ENCODE peak calls at places on chromosomes 5 and 9, in eight cellular contexts. One of them, this sample, is unnamed.

GRCh38 chr9:119556129-119556875 is 187.1 kb upstream of the BRINP1 start:
- DNase-seq in A673: peak
- DNase-seq in cardiac muscle cell: peak
- DNase-seq in stimulated activated naive CD4-positive, alpha-beta T cell: no peak
- DNase-seq in progenitor cell of endocrine pancreas: peak
- DNase-seq in fibroblast of pulmonary artery: peak
- DNase-seq in AG04450: no peak
- DNase-seq in activated CD8-positive, alpha-beta T cell treated with anti-CD3 and anti-CD28 coated beads for 36 hours: peak
- DNase-seq in this sample: peak

GRCh38 chr5:103452666-103453065 is 109.9 kb downstream of the NUDT12 start:
- DNase-seq in progenitor cell of endocrine pancreas: no peak
- DNase-seq in activated CD8-positive, alpha-beta T cell treated with anti-CD3 and anti-CD28 coated beads for 36 hours: no peak
- DNase-seq in A673: no peak
- DNase-seq in stimulated activated naive CD4-positive, alpha-beta T cell: no peak
- DNase-seq in fibroblast of pulmonary artery: peak
- DNase-seq in AG04450: no peak
- DNase-seq in cardiac muscle cell: no peak
- DNase-seq in this sample: no peak

GRCh38 chr9:121885345-121885901 is 207.7 kb downstream of the TTLL11 start:
- DNase-seq in progenitor cell of endocrine pancreas: no peak
- DNase-seq in stimulated activated naive CD4-positive, alpha-beta T cell: no peak
- DNase-seq in cardiac muscle cell: no peak
- DNase-seq in fibroblast of pulmonary artery: no peak
- DNase-seq in AG04450: peak
- DNase-seq in A673: no peak
- DNase-seq in activated CD8-positive, alpha-beta T cell treated with anti-CD3 and anti-CD28 coated beads for 36 hours: peak
- DNase-seq in this sample: peak

GRCh38 chr9:30718483-30718882 is 1666.0 kb upstream of the ACO1 start:
- DNase-seq in cardiac muscle cell: no peak
- DNase-seq in fibroblast of pulmonary artery: no peak
- DNase-seq in progenitor cell of endocrine pancreas: no peak
- DNase-seq in AG04450: no peak
- DNase-seq in stimulated activated naive CD4-positive, alpha-beta T cell: no peak
- DNase-seq in activated CD8-positive, alpha-beta T cell treated with anti-CD3 and anti-CD28 coated beads for 36 hours: no peak
- DNase-seq in A673: no peak
- DNase-seq in this sample: no peak

GRCh38 chr5:22541037-22541436 is 312.1 kb downstream of the CDH12 start:
- DNase-seq in fibroblast of pulmonary artery: no peak
- DNase-seq in A673: peak
- DNase-seq in cardiac muscle cell: no peak
- DNase-seq in stimulated activated naive CD4-positive, alpha-beta T cell: no peak
- DNase-seq in progenitor cell of endocrine pancreas: no peak
- DNase-seq in AG04450: no peak
- DNase-seq in activated CD8-positive, alpha-beta T cell treated with anti-CD3 and anti-CD28 coated beads for 36 hours: no peak
- DNase-seq in this sample: no peak

GRCh38 chr9:96141666-96142065 is 160.3 kb downstream of the HSD17B3 start:
- DNase-seq in progenitor cell of endocrine pancreas: no peak
- DNase-seq in activated CD8-positive, alpha-beta T cell treated with anti-CD3 and anti-CD28 coated beads for 36 hours: no peak
- DNase-seq in fibroblast of pulmonary artery: no peak
- DNase-seq in cardiac muscle cell: no peak
- DNase-seq in stimulated activated naive CD4-positive, alpha-beta T cell: no peak
- DNase-seq in A673: no peak
- DNase-seq in AG04450: no peak
- DNase-seq in this sample: no peak

GRCh38 chr9:132411091-132411508 is 1.1 kb downstream of the CFAP77 start:
- DNase-seq in progenitor cell of endocrine pancreas: peak
- DNase-seq in cardiac muscle cell: peak
- DNase-seq in stimulated activated naive CD4-positive, alpha-beta T cell: peak
- DNase-seq in A673: peak
- DNase-seq in fibroblast of pulmonary artery: peak
- DNase-seq in AG04450: no peak
- DNase-seq in activated CD8-positive, alpha-beta T cell treated with anti-CD3 and anti-CD28 coated beads for 36 hours: peak
- DNase-seq in this sample: peak

GRCh38 chr9:124834586-124834985 is 18.7 kb upstream of the WDR38 start:
- DNase-seq in AG04450: no peak
- DNase-seq in progenitor cell of endocrine pancreas: no peak
- DNase-seq in stimulated activated naive CD4-positive, alpha-beta T cell: no peak
- DNase-seq in activated CD8-positive, alpha-beta T cell treated with anti-CD3 and anti-CD28 coated beads for 36 hours: no peak
- DNase-seq in fibroblast of pulmonary artery: peak
- DNase-seq in cardiac muscle cell: no peak
- DNase-seq in A673: no peak
- DNase-seq in this sample: peak

GRCh38 chr5:149168276-149168675 is 27.0 kb downstream of the ABLIM3 start:
- DNase-seq in progenitor cell of endocrine pancreas: no peak
- DNase-seq in cardiac muscle cell: no peak
- DNase-seq in activated CD8-positive, alpha-beta T cell treated with anti-CD3 and anti-CD28 coated beads for 36 hours: no peak
- DNase-seq in A673: no peak
- DNase-seq in fibroblast of pulmonary artery: no peak
- DNase-seq in AG04450: no peak
- DNase-seq in stimulated activated naive CD4-positive, alpha-beta T cell: no peak
- DNase-seq in this sample: no peak

GRCh38 chr9:115158666-115159481 is 40.9 kb upstream of the TNC start:
- DNase-seq in activated CD8-positive, alpha-beta T cell treated with anti-CD3 and anti-CD28 coated beads for 36 hours: no peak
- DNase-seq in stimulated activated naive CD4-positive, alpha-beta T cell: no peak
- DNase-seq in AG04450: no peak
- DNase-seq in fibroblast of pulmonary artery: peak
- DNase-seq in progenitor cell of endocrine pancreas: no peak
- DNase-seq in A673: no peak
- DNase-seq in cardiac muscle cell: peak
- DNase-seq in this sample: peak

GRCh38 chr5:148769941-148770340 is 56.5 kb upstream of the ADRB2 start:
- DNase-seq in fibroblast of pulmonary artery: no peak
- DNase-seq in AG04450: no peak
- DNase-seq in activated CD8-positive, alpha-beta T cell treated with anti-CD3 and anti-CD28 coated beads for 36 hours: no peak
- DNase-seq in progenitor cell of endocrine pancreas: no peak
- DNase-seq in stimulated activated naive CD4-positive, alpha-beta T cell: no peak
- DNase-seq in A673: no peak
- DNase-seq in cardiac muscle cell: no peak
- DNase-seq in this sample: no peak

GRCh38 chr9:122096620-122097415 is 3.7 kb upstream of the TTLL11 start:
- DNase-seq in progenitor cell of endocrine pancreas: no peak
- DNase-seq in A673: no peak
- DNase-seq in AG04450: no peak
- DNase-seq in cardiac muscle cell: no peak
- DNase-seq in stimulated activated naive CD4-positive, alpha-beta T cell: no peak
- DNase-seq in fibroblast of pulmonary artery: no peak
- DNase-seq in activated CD8-positive, alpha-beta T cell treated with anti-CD3 and anti-CD28 coated beads for 36 hours: no peak
- DNase-seq in this sample: no peak

GRCh38 chr5:178120661-178121357 is 7.5 kb downstream of the N4BP3 start:
- DNase-seq in fibroblast of pulmonary artery: peak
- DNase-seq in activated CD8-positive, alpha-beta T cell treated with anti-CD3 and anti-CD28 coated beads for 36 hours: peak
- DNase-seq in A673: peak
- DNase-seq in AG04450: peak
- DNase-seq in progenitor cell of endocrine pancreas: peak
- DNase-seq in stimulated activated naive CD4-positive, alpha-beta T cell: peak
- DNase-seq in cardiac muscle cell: peak
- DNase-seq in this sample: peak

GRCh38 chr5:135185461-135186075 is 151.5 kb upstream of the PITX1 start:
- DNase-seq in fibroblast of pulmonary artery: peak
- DNase-seq in cardiac muscle cell: peak
- DNase-seq in progenitor cell of endocrine pancreas: no peak
- DNase-seq in stimulated activated naive CD4-positive, alpha-beta T cell: no peak
- DNase-seq in A673: no peak
- DNase-seq in AG04450: no peak
- DNase-seq in activated CD8-positive, alpha-beta T cell treated with anti-CD3 and anti-CD28 coated beads for 36 hours: no peak
- DNase-seq in this sample: peak

GRCh38 chr5:95920822-95921221 is 40.8 kb downstream of the ELL2 start:
- DNase-seq in A673: no peak
- DNase-seq in activated CD8-positive, alpha-beta T cell treated with anti-CD3 and anti-CD28 coated beads for 36 hours: no peak
- DNase-seq in fibroblast of pulmonary artery: no peak
- DNase-seq in progenitor cell of endocrine pancreas: no peak
- DNase-seq in stimulated activated naive CD4-positive, alpha-beta T cell: no peak
- DNase-seq in AG04450: no peak
- DNase-seq in cardiac muscle cell: no peak
- DNase-seq in this sample: peak

GRCh38 chr9:89844535-89844934 is 239.7 kb downstream of the GADD45G start:
- DNase-seq in progenitor cell of endocrine pancreas: no peak
- DNase-seq in stimulated activated naive CD4-positive, alpha-beta T cell: no peak
- DNase-seq in cardiac muscle cell: no peak
- DNase-seq in activated CD8-positive, alpha-beta T cell treated with anti-CD3 and anti-CD28 coated beads for 36 hours: no peak
- DNase-seq in A673: no peak
- DNase-seq in AG04450: no peak
- DNase-seq in fibroblast of pulmonary artery: no peak
- DNase-seq in this sample: no peak

GRCh38 chr9:130184983-130185382 is 12.8 kb downstream of the NCS1 start:
- DNase-seq in stimulated activated naive CD4-positive, alpha-beta T cell: no peak
- DNase-seq in activated CD8-positive, alpha-beta T cell treated with anti-CD3 and anti-CD28 coated beads for 36 hours: no peak
- DNase-seq in A673: no peak
- DNase-seq in progenitor cell of endocrine pancreas: no peak
- DNase-seq in fibroblast of pulmonary artery: no peak
- DNase-seq in AG04450: no peak
- DNase-seq in cardiac muscle cell: no peak
- DNase-seq in this sample: no peak

GRCh38 chr5:74328221-74328630 is 312.3 kb downstream of the ENC1 start:
- DNase-seq in cardiac muscle cell: no peak
- DNase-seq in activated CD8-positive, alpha-beta T cell treated with anti-CD3 and anti-CD28 coated beads for 36 hours: no peak
- DNase-seq in progenitor cell of endocrine pancreas: no peak
- DNase-seq in fibroblast of pulmonary artery: no peak
- DNase-seq in AG04450: no peak
- DNase-seq in stimulated activated naive CD4-positive, alpha-beta T cell: no peak
- DNase-seq in A673: no peak
- DNase-seq in this sample: no peak

GRCh38 chr5:166373817-166374216 is 1917.6 kb upstream of the WWC1 start:
- DNase-seq in fibroblast of pulmonary artery: no peak
- DNase-seq in activated CD8-positive, alpha-beta T cell treated with anti-CD3 and anti-CD28 coated beads for 36 hours: no peak
- DNase-seq in progenitor cell of endocrine pancreas: no peak
- DNase-seq in AG04450: no peak
- DNase-seq in cardiac muscle cell: no peak
- DNase-seq in A673: no peak
- DNase-seq in stimulated activated naive CD4-positive, alpha-beta T cell: no peak
- DNase-seq in this sample: no peak

GRCh38 chr9:134886413-134886913 is 5.9 kb downstream of the FCN2 start:
- DNase-seq in fibroblast of pulmonary artery: no peak
- DNase-seq in activated CD8-positive, alpha-beta T cell treated with anti-CD3 and anti-CD28 coated beads for 36 hours: no peak
- DNase-seq in cardiac muscle cell: no peak
- DNase-seq in stimulated activated naive CD4-positive, alpha-beta T cell: no peak
- DNase-seq in A673: no peak
- DNase-seq in AG04450: no peak
- DNase-seq in progenitor cell of endocrine pancreas: no peak
- DNase-seq in this sample: no peak

GRCh38 chr5:150960791-150961396 is 56.1 kb upstream of the ZNF300 start:
- DNase-seq in progenitor cell of endocrine pancreas: no peak
- DNase-seq in fibroblast of pulmonary artery: no peak
- DNase-seq in A673: no peak
- DNase-seq in activated CD8-positive, alpha-beta T cell treated with anti-CD3 and anti-CD28 coated beads for 36 hours: no peak
- DNase-seq in stimulated activated naive CD4-positive, alpha-beta T cell: no peak
- DNase-seq in AG04450: no peak
- DNase-seq in cardiac muscle cell: no peak
- DNase-seq in this sample: no peak

GRCh38 chr5:79762929-79763328 is 73.3 kb downstream of the CMYA5 start:
- DNase-seq in A673: no peak
- DNase-seq in stimulated activated naive CD4-positive, alpha-beta T cell: no peak
- DNase-seq in cardiac muscle cell: no peak
- DNase-seq in AG04450: no peak
- DNase-seq in fibroblast of pulmonary artery: no peak
- DNase-seq in progenitor cell of endocrine pancreas: no peak
- DNase-seq in activated CD8-positive, alpha-beta T cell treated with anti-CD3 and anti-CD28 coated beads for 36 hours: no peak
- DNase-seq in this sample: no peak

GRCh38 chr9:121651295-121652036 is at the start of gene DAB2IP:
- DNase-seq in cardiac muscle cell: peak
- DNase-seq in fibroblast of pulmonary artery: peak
- DNase-seq in progenitor cell of endocrine pancreas: peak
- DNase-seq in stimulated activated naive CD4-positive, alpha-beta T cell: no peak
- DNase-seq in activated CD8-positive, alpha-beta T cell treated with anti-CD3 and anti-CD28 coated beads for 36 hours: peak
- DNase-seq in A673: peak
- DNase-seq in AG04450: no peak
- DNase-seq in this sample: peak

GRCh38 chr9:115198018-115198417 is 80.1 kb upstream of the TNC start:
- DNase-seq in activated CD8-positive, alpha-beta T cell treated with anti-CD3 and anti-CD28 coated beads for 36 hours: no peak
- DNase-seq in A673: peak
- DNase-seq in fibroblast of pulmonary artery: peak
- DNase-seq in AG04450: no peak
- DNase-seq in stimulated activated naive CD4-positive, alpha-beta T cell: no peak
- DNase-seq in cardiac muscle cell: peak
- DNase-seq in progenitor cell of endocrine pancreas: no peak
- DNase-seq in this sample: no peak

GRCh38 chr9:68496356-68496755 is 44.3 kb downstream of the TMEM252 start:
- DNase-seq in progenitor cell of endocrine pancreas: no peak
- DNase-seq in AG04450: no peak
- DNase-seq in cardiac muscle cell: no peak
- DNase-seq in stimulated activated naive CD4-positive, alpha-beta T cell: no peak
- DNase-seq in activated CD8-positive, alpha-beta T cell treated with anti-CD3 and anti-CD28 coated beads for 36 hours: no peak
- DNase-seq in fibroblast of pulmonary artery: no peak
- DNase-seq in A673: no peak
- DNase-seq in this sample: no peak

GRCh38 chr5:10036136-10036535 is 213.6 kb downstream of the ATPSCKMT start:
- DNase-seq in stimulated activated naive CD4-positive, alpha-beta T cell: no peak
- DNase-seq in AG04450: no peak
- DNase-seq in progenitor cell of endocrine pancreas: no peak
- DNase-seq in A673: no peak
- DNase-seq in cardiac muscle cell: peak
- DNase-seq in activated CD8-positive, alpha-beta T cell treated with anti-CD3 and anti-CD28 coated beads for 36 hours: no peak
- DNase-seq in fibroblast of pulmonary artery: peak
- DNase-seq in this sample: no peak

GRCh38 chr5:132086277-132086794 is 12.7 kb downstream of the CSF2 start:
- DNase-seq in fibroblast of pulmonary artery: peak
- DNase-seq in progenitor cell of endocrine pancreas: no peak
- DNase-seq in cardiac muscle cell: peak
- DNase-seq in A673: peak
- DNase-seq in activated CD8-positive, alpha-beta T cell treated with anti-CD3 and anti-CD28 coated beads for 36 hours: no peak
- DNase-seq in AG04450: peak
- DNase-seq in stimulated activated naive CD4-positive, alpha-beta T cell: no peak
- DNase-seq in this sample: peak

GRCh38 chr5:117135851-117136250 is 561.2 kb upstream of the SEMA6A start:
- DNase-seq in A673: no peak
- DNase-seq in activated CD8-positive, alpha-beta T cell treated with anti-CD3 and anti-CD28 coated beads for 36 hours: no peak
- DNase-seq in progenitor cell of endocrine pancreas: no peak
- DNase-seq in fibroblast of pulmonary artery: no peak
- DNase-seq in AG04450: no peak
- DNase-seq in cardiac muscle cell: no peak
- DNase-seq in stimulated activated naive CD4-positive, alpha-beta T cell: no peak
- DNase-seq in this sample: no peak

GRCh38 chr9:4686112-4686511 is 6.7 kb downstream of the CDC37L1 start:
- DNase-seq in stimulated activated naive CD4-positive, alpha-beta T cell: no peak
- DNase-seq in activated CD8-positive, alpha-beta T cell treated with anti-CD3 and anti-CD28 coated beads for 36 hours: no peak
- DNase-seq in AG04450: no peak
- DNase-seq in A673: no peak
- DNase-seq in cardiac muscle cell: peak
- DNase-seq in fibroblast of pulmonary artery: no peak
- DNase-seq in progenitor cell of endocrine pancreas: no peak
- DNase-seq in this sample: peak

GRCh38 chr9:130331573-130331972 is 66.0 kb downstream of the HMCN2 start:
- DNase-seq in stimulated activated naive CD4-positive, alpha-beta T cell: no peak
- DNase-seq in fibroblast of pulmonary artery: peak
- DNase-seq in activated CD8-positive, alpha-beta T cell treated with anti-CD3 and anti-CD28 coated beads for 36 hours: no peak
- DNase-seq in A673: no peak
- DNase-seq in cardiac muscle cell: peak
- DNase-seq in progenitor cell of endocrine pancreas: no peak
- DNase-seq in AG04450: peak
- DNase-seq in this sample: peak

GRCh38 chr9:137494104-137494544 is 35.0 kb upstream of the NSMF start:
- DNase-seq in AG04450: no peak
- DNase-seq in fibroblast of pulmonary artery: no peak
- DNase-seq in stimulated activated naive CD4-positive, alpha-beta T cell: no peak
- DNase-seq in A673: no peak
- DNase-seq in cardiac muscle cell: no peak
- DNase-seq in progenitor cell of endocrine pancreas: no peak
- DNase-seq in activated CD8-positive, alpha-beta T cell treated with anti-CD3 and anti-CD28 coated beads for 36 hours: no peak
- DNase-seq in this sample: no peak

GRCh38 chr5:114101153-114101552 is 260.7 kb upstream of the KCNN2 start:
- DNase-seq in activated CD8-positive, alpha-beta T cell treated with anti-CD3 and anti-CD28 coated beads for 36 hours: peak
- DNase-seq in cardiac muscle cell: peak
- DNase-seq in fibroblast of pulmonary artery: peak
- DNase-seq in progenitor cell of endocrine pancreas: no peak
- DNase-seq in stimulated activated naive CD4-positive, alpha-beta T cell: no peak
- DNase-seq in A673: peak
- DNase-seq in AG04450: peak
- DNase-seq in this sample: peak

GRCh38 chr5:139574641-139575312 is 13.6 kb downstream of the UBE2D2 start:
- DNase-seq in progenitor cell of endocrine pancreas: no peak
- DNase-seq in cardiac muscle cell: peak
- DNase-seq in stimulated activated naive CD4-positive, alpha-beta T cell: no peak
- DNase-seq in activated CD8-positive, alpha-beta T cell treated with anti-CD3 and anti-CD28 coated beads for 36 hours: peak
- DNase-seq in A673: peak
- DNase-seq in fibroblast of pulmonary artery: peak
- DNase-seq in AG04450: no peak
- DNase-seq in this sample: peak

GRCh38 chr9:125529107-125529506 is 177.9 kb downstream of the MAPKAP1 start:
- DNase-seq in stimulated activated naive CD4-positive, alpha-beta T cell: no peak
- DNase-seq in AG04450: no peak
- DNase-seq in progenitor cell of endocrine pancreas: no peak
- DNase-seq in fibroblast of pulmonary artery: no peak
- DNase-seq in A673: no peak
- DNase-seq in activated CD8-positive, alpha-beta T cell treated with anti-CD3 and anti-CD28 coated beads for 36 hours: no peak
- DNase-seq in cardiac muscle cell: no peak
- DNase-seq in this sample: no peak

This sample was measured in NCI-H226.